ENCODE peak calls at places on chromosomes 7 and 10, in six cellular contexts. L is effector memory CD4-positive, alpha-beta T cell; S is pancreas; E is heart right ventricle; H is Panc1; D is OCI-LY7. T is an unnamed sample. For H3K4me1 and H3K9me3, the result is how much of the 10 kb centered on the place peaks cover.

GRCh38 chr10:110577056-110577455 is 9.6 kb downstream of the SMC3 start:
- DNase-seq in L (no peak), S (no peak), E (no peak), H (no peak), D (no peak), T (no peak)

GRCh38 chr10:113543455-113543955 is 9.3 kb upstream of the HABP2 start:
- DNase-seq in L (no peak), S (no peak), E (no peak), H (no peak), D (no peak), T (no peak)

GRCh38 chr7:48237354-48237753 is 66.1 kb downstream of the ABCA13 start:
- DNase-seq in L (no peak), S (no peak), E (no peak), H (no peak), D (no peak), T (no peak)

GRCh38 chr7:141444956-141445355 is 106.3 kb upstream of the AGK start:
- DNase-seq in L (no peak), S (no peak), E (no peak), H (no peak), D (no peak), T (no peak)

GRCh38 chr7:159097661-159098423 is 46.8 kb downstream of the VIPR2 start:
- DNase-seq in L (no peak), S (no peak), E (no peak), H (no peak), D (no peak), T (peak)

GRCh38 chr10:32582946-32583345 is 137.0 kb downstream of the CCDC7 start:
- DNase-seq in L (no peak), S (no peak), E (no peak), H (no peak), D (no peak), T (no peak)

GRCh38 chr7:94941844-94942632 is 34.6 kb downstream of the PPP1R9A start:
- DNase-seq in L (no peak), S (no peak), E (no peak), H (no peak), D (no peak), T (no peak)

GRCh38 chr7:6547400-6547799 is 3.9 kb downstream of the GRID2IP start:
- DNase-seq in L (no peak), S (no peak), E (no peak), H (no peak), D (no peak), T (no peak)

GRCh38 chr7:2100278-2101205 is 132.2 kb downstream of the MAD1L1 start:
- DNase-seq in L (no peak), S (peak), E (no peak), H (no peak), D (peak), T (no peak)

GRCh38 chr10:96858706-96859050 is 26.6 kb downstream of the LCOR start:
- DNase-seq in L (no peak), S (no peak), E (no peak), H (no peak), D (no peak), T (no peak)

GRCh38 chr7:159070422-159071148 is 74.1 kb downstream of the VIPR2 start:
- DNase-seq in L (no peak), S (no peak), E (no peak), H (no peak), D (no peak), T (no peak)

GRCh38 chr7:35988105-35988504 is 164.9 kb upstream of the EEPD1 start:
- DNase-seq in L (no peak), S (peak), E (no peak), H (no peak), D (no peak), T (no peak)

GRCh38 chr10:21293518-21294356 is 231.7 kb downstream of the SKIDA1 start:
- DNase-seq in L (no peak), S (no peak), E (no peak), H (no peak), D (no peak), T (no peak)

GRCh38 chr10:29099001-29099400 is 189.9 kb upstream of the LYZL1 start:
- DNase-seq in L (no peak), S (no peak), E (no peak), H (no peak), D (no peak), T (no peak)

GRCh38 chr10:19017491-19017890 is 31.1 kb upstream of the MALRD1 start:
- DNase-seq in L (no peak), S (no peak), E (no peak), H (no peak), D (no peak), T (no peak)

GRCh38 chr7:77697535-77697831 is 1.2 kb downstream of the RSBN1L start:
- DNase-seq in L (no peak), S (no peak), E (peak), H (no peak), D (peak), T (no peak)

GRCh38 chr10:63752318-63752717 is 231.1 kb downstream of the REEP3 start:
- DNase-seq in L (no peak), S (no peak), E (no peak), H (no peak), D (no peak), T (no peak)

GRCh38 chr10:98268694-98269386 is 846 bp upstream of the LOXL4 start:
- DNase-seq in L (no peak), S (peak), E (no peak), H (no peak), D (no peak), T (no peak)

GRCh38 chr10:47136866-47137265 is 163.1 kb upstream of the GDF10 start:
- DNase-seq in L (no peak), S (no peak), E (no peak), H (no peak), D (no peak), T (no peak)

GRCh38 chr7:2971914-2972530 is 71.6 kb downstream of the CARD11 start:
- DNase-seq in L (no peak), S (no peak), E (no peak), H (no peak), D (peak), T (no peak)

GRCh38 chr10:31319602-31320178 is 674 bp downstream of the ZEB1 start:
- DNase-seq in L (no peak), S (no peak), E (no peak), H (no peak), D (peak), T (peak)

GRCh38 chr10:22712959-22713852 is 1.2 kb downstream of the PIP4K2A start:
- DNase-seq in L (peak), S (no peak), E (no peak), H (no peak), D (peak), T (peak)

GRCh38 chr7:23353172-23353571 is 54.0 kb downstream of the MALSU1 start:
- DNase-seq in L (no peak), S (no peak), E (no peak), H (no peak), D (peak), T (no peak)

GRCh38 chr7:128410092-128410665 is 397 bp upstream of the IMPDH1 start:
- DNase-seq in L (peak), S (no peak), E (no peak), H (peak), D (peak), T (peak)

GRCh38 chr10:7168414-7168813 is 242.4 kb downstream of the SFMBT2 start:
- DNase-seq in L (no peak), S (no peak), E (no peak), H (no peak), D (no peak), T (no peak)

GRCh38 chr7:13288516-13288915 is 601.1 kb downstream of the ARL4A start:
- DNase-seq in L (no peak), S (no peak), E (no peak), H (no peak), D (no peak), T (no peak)

GRCh38 chr10:73911553-73912004 is 647 bp downstream of the PLAU start:
- DNase-seq in L (no peak), S (no peak), E (no peak), H (no peak), D (no peak), T (no peak)

GRCh38 chr7:50584386-50584785 is 19.2 kb upstream of the DDC start:
- DNase-seq in L (no peak), S (no peak), E (no peak), H (no peak), D (no peak), T (no peak)

GRCh38 chr7:4174016-4174415 is 508.1 kb upstream of the FOXK1 start:
- DNase-seq in L (no peak), S (no peak), E (no peak), H (no peak), D (no peak), T (no peak)

GRCh38 chr7:4266270-4267040 is 415.6 kb upstream of the FOXK1 start:
- DNase-seq in L (no peak), S (no peak), E (no peak), H (no peak), D (no peak), T (no peak)

GRCh38 chr7:26127411-26127810 is 24.6 kb upstream of the NFE2L3 start:
- DNase-seq in L (no peak), S (no peak), E (no peak), H (no peak), D (peak), T (no peak)

GRCh38 chr7:101972627-101973026 is 155.2 kb downstream of the CUX1 start:
- DNase-seq in L (no peak), S (no peak), E (no peak), H (no peak), D (no peak), T (no peak)

GRCh38 chr10:117678106-117678505 is 135.6 kb downstream of the EMX2 start:
- DNase-seq in L (no peak), S (no peak), E (no peak), H (no peak), D (no peak), T (no peak)

GRCh38 chr7:43584200-43584586 is 1.3 kb downstream of the STK17A start:
- DNase-seq in L (no peak), S (peak), E (peak), H (peak), D (peak), T (no peak)

GRCh38 chr10:70474780-70475179 is 3.8 kb upstream of the PALD1 start:
- DNase-seq in L (no peak), S (no peak), E (no peak), H (no peak), D (no peak), T (no peak)

GRCh38 chr7:143938522-143939243 is 3.6 kb downstream of the OR2F2 start:
- DNase-seq in L (no peak), S (no peak), E (no peak), H (no peak), D (no peak), T (no peak)

GRCh38 chr7:83594076-83594475 is 54.9 kb downstream of the SEMA3E start:
- DNase-seq in L (no peak), S (peak), E (no peak), H (no peak), D (no peak), T (no peak)

DNA sequence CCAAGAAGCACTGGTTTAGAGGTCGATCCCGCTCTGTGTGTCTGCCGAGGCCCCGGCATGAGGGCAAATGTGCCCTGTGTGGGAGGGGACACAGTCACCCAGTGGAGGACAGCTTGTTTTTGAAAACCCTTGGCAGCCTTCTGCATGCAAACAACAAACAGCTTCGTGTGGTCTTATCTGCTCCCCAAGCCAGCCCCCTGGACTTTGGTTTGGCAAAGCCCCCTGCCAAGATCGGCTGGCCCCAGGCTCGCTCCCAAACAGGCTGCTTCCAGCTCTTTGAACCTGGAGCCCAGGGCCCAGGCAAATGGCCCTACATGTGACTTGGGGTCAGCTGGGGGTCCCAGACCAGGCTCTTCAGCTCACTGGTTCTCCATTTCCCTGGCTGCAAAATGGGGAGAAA is 2.9 kb downstream of the ELN start:
- DNase-seq in L (no peak), S (no peak), E (no peak), H (no peak), D (no peak), T (peak)
- H3K4me1 ChIP-seq in L (under half), S (half or more), E (under half), H (under half), D (under half), T (under half)

DNA sequence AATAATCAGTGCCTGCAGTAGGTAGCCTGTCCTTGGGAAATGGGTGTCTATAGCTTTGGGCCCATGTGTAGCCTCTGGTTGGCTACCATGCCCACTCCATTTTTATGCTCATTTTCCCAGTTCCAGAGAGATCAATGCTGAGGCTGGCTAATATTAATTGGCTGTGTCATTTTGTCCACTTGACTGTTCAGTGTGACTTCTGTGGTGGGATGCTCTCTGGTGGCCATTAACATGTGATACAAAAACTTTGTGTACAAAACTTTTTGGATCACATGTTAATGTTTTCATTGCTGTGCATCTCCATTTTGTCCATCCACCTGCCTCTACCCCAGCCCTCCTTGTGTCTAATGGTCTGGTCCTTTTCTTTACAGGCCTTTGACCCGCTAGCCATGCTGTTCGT is 22.7 kb downstream of the VIM start:
- DNase-seq in L (no peak), S (no peak), E (no peak), H (no peak), D (no peak), T (no peak)
- H3K9me3 ChIP-seq in L (under half), S (under half), E (under half), H (under half), D (under half), T (under half)

GRCh38 chr7:100570954-100571828 is 2.5 kb downstream of the SAP25 start:
- DNase-seq in L (no peak), S (no peak), E (no peak), H (no peak), D (no peak), T (no peak)
- H3K4me1 ChIP-seq in L (under half), S (under half), E (under half), H (under half), D (under half), T (under half)

DNA sequence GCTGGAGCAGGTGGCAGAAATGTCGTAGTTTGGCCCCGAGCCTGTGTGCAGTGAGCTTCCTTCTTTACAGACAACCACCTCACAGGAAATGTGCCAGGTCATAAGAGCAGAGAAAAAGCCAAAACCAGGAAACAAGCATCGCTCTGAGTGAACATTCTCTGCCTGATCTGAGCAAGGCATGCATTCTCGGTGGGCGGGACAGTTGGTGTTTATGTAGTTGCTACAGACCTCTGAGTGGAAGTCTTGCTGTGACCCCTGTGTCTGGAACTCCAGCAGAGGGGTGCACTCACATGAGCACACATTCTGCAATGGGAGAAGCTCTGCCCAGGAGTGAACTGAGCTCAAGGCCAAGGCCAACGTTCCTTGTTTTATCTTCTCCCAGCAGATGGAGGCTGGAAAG is 230.1 kb downstream of the TCERG1L start:
- DNase-seq in L (no peak), S (no peak), E (no peak), H (no peak), D (no peak), T (no peak)
- H3K9me3 ChIP-seq in L (under half), S (under half), E (under half), H (under half), D (under half), T (under half)

DNA sequence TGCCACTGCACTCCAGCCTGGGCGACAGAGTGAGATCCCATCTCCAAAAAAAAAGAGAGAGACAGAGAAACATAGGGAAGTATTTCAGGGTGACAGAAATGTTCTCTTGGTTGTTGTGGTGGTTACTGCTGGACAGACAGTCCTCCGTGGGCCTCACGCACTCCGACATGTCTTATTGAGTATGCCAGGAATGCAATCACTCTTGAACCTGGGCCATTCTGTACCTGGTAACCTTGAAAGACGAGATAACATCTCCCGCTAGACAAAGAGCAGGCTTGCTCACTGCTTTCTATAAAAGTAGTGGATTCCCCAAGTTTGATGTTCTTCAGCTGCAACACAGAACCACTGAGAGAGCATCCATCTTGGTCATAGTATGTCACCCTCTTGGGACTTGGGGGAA is 6.7 kb downstream of the CACUL1 start:
- DNase-seq in L (no peak), S (no peak), E (no peak), H (no peak), D (no peak), T (no peak)
- H3K4me1 ChIP-seq in L (under half), S (under half), E (under half), H (under half), D (under half), T (under half)

GRCh38 chr7:57165285-57165899 is 33.2 kb upstream of the ZNF479 start:
- DNase-seq in L (no peak), S (no peak), E (no peak), H (no peak), D (no peak), T (no peak)
- H3K9me3 ChIP-seq in L (under half), S (under half), E (under half), H (under half), D (under half), T (under half)

GRCh38 chr7:137950967-137951366 is 50.9 kb downstream of the CREB3L2 start:
- DNase-seq in L (no peak), S (no peak), E (no peak), H (no peak), D (no peak), T (no peak)
- H3K4me1 ChIP-seq in L (under half), S (under half), E (under half), H (under half), D (under half), T (under half)

DNA sequence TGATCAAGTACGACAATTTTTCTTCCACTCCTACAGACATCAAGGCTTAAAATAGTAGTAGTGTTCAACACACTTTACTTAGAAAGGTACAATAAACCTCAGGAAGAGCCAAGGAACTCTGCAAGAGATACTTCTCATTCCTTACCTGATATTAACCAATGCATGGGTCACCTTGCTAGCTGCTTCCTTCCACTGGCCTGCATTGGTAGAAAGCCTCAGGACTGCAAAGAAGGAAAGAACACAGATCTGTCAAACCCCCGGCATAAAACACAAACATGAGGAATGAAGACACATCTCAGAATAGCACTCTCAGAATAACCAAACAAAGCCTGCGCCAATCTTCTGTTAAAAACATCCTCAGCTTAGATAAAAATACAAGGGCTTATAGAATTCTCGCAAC is 96.1 kb upstream of the KCNIP2 start:
- DNase-seq in L (no peak), S (no peak), E (peak), H (no peak), D (no peak), T (no peak)
- H3K9me3 ChIP-seq in L (under half), S (under half), E (under half), H (under half), D (under half), T (under half)